ENCODE peak calls at places on chromosomes 1 and 21, in five cellular contexts. U, X, O, I and K are unnamed samples. For H3K4me1, the result is how much of the 10 kb centered on the place peaks cover.

GRCh38 chr1:235843458-235843857 is 23.2 kb downstream of the LYST start:
- DNase-seq in U (peak), X (no peak), O (peak), I (peak), K (peak)

GRCh38 chr1:118960026-118960561 is 28.0 kb downstream of the TBX15 start:
- DNase-seq in U (peak), X (no peak), O (no peak), I (no peak), K (peak)

GRCh38 chr21:22711636-22712035 is 1713.4 kb downstream of the NCAM2 start:
- DNase-seq in U (no peak), X (no peak), O (peak), I (no peak), K (no peak)

GRCh38 chr1:15158506-15159165 is 5.1 kb downstream of the TMEM51 start:
- DNase-seq in U (peak), X (no peak), O (no peak), I (peak), K (peak)

GRCh38 chr1:166479052-166479631 is 312.3 kb upstream of the FAM78B start:
- DNase-seq in U (peak), X (peak), O (peak), I (peak), K (peak)

GRCh38 chr1:9293512-9294439 is 1.1 kb downstream of the SPSB1 start:
- DNase-seq in U (peak), X (peak), O (no peak), I (no peak), K (peak)

GRCh38 chr1:114278911-114279310 is 125.2 kb upstream of the SYT6 start:
- DNase-seq in U (no peak), X (no peak), O (no peak), I (no peak), K (no peak)

GRCh38 chr1:207997486-207998268 is 86.8 kb upstream of the CD34 start:
- DNase-seq in U (peak), X (peak), O (peak), I (peak), K (peak)

GRCh38 chr21:44880762-44881585 is 7.5 kb upstream of the PTTG1IP start:
- DNase-seq in U (no peak), X (no peak), O (peak), I (peak), K (peak)

GRCh38 chr1:168960595-168960994 is 145.9 kb upstream of the ATP1B1 start:
- DNase-seq in U (no peak), X (no peak), O (no peak), I (no peak), K (no peak)

GRCh38 chr1:232689714-232690113 is 59.8 kb upstream of the SIPA1L2 start:
- DNase-seq in U (no peak), X (no peak), O (no peak), I (no peak), K (no peak)

GRCh38 chr1:178502330-178502714 is 5.6 kb upstream of the CLEC20A start:
- DNase-seq in U (no peak), X (no peak), O (no peak), I (no peak), K (no peak)

GRCh38 chr1:245365071-245365470 is 210.3 kb downstream of the KIF26B start:
- DNase-seq in U (no peak), X (no peak), O (no peak), I (no peak), K (no peak)

GRCh38 chr1:1165900-1166421 is 7.7 kb upstream of the TTLL10 start:
- DNase-seq in U (no peak), X (no peak), O (no peak), I (no peak), K (no peak)

GRCh38 chr1:26582836-26583460 is 53.4 kb downstream of the RPS6KA1 start:
- DNase-seq in U (no peak), X (no peak), O (no peak), I (peak), K (peak)

GRCh38 chr1:56429288-56429687 is 150.1 kb downstream of the PLPP3 start:
- DNase-seq in U (no peak), X (no peak), O (no peak), I (no peak), K (no peak)

GRCh38 chr1:110035236-110035752 is 870 bp downstream of the STRIP1 start:
- DNase-seq in U (peak), X (no peak), O (no peak), I (peak), K (peak)

GRCh38 chr1:89069955-89070354 is 4.9 kb upstream of the GBP1 start:
- DNase-seq in U (no peak), X (no peak), O (no peak), I (no peak), K (peak)

GRCh38 chr1:36822648-36823047 is 211.7 kb downstream of the GRIK3 start:
- DNase-seq in U (no peak), X (no peak), O (no peak), I (no peak), K (no peak)

GRCh38 chr1:177863776-177864175 is 106.1 kb downstream of the SEC16B start:
- DNase-seq in U (no peak), X (no peak), O (no peak), I (no peak), K (peak)

GRCh38 chr1:222048030-222048632 is 306.2 kb upstream of the DUSP10 start:
- DNase-seq in U (no peak), X (peak), O (no peak), I (peak), K (peak)

GRCh38 chr1:156696755-156697154 is 8.6 kb downstream of the CRABP2 start:
- DNase-seq in U (no peak), X (no peak), O (no peak), I (no peak), K (no peak)

GRCh38 chr1:27785763-27786162 is 12.7 kb downstream of the STX12 start:
- DNase-seq in U (peak), X (no peak), O (peak), I (peak), K (peak)

GRCh38 chr1:19429611-19430010 is 55.7 kb downstream of the CAPZB start:
- DNase-seq in U (no peak), X (no peak), O (peak), I (no peak), K (peak)

GRCh38 chr1:111909010-111909409 is 80.5 kb downstream of the KCND3 start:
- DNase-seq in U (no peak), X (no peak), O (no peak), I (no peak), K (no peak)

GRCh38 chr21:29797155-29797554 is 142.6 kb downstream of the GRIK1 start:
- DNase-seq in U (no peak), X (no peak), O (no peak), I (no peak), K (no peak)

GRCh38 chr1:234645964-234646363 is 36.0 kb upstream of the IRF2BP2 start:
- DNase-seq in U (no peak), X (no peak), O (no peak), I (no peak), K (no peak)

GRCh38 chr1:234643111-234643849 is 33.3 kb upstream of the IRF2BP2 start:
- DNase-seq in U (peak), X (no peak), O (no peak), I (no peak), K (no peak)

GRCh38 chr1:234645474-234645953 is 35.5 kb upstream of the IRF2BP2 start:
- DNase-seq in U (no peak), X (no peak), O (peak), I (no peak), K (peak)

GRCh38 chr1:234643850-234644134 is 33.8 kb upstream of the IRF2BP2 start:
- DNase-seq in U (no peak), X (no peak), O (no peak), I (no peak), K (no peak)

DNA sequence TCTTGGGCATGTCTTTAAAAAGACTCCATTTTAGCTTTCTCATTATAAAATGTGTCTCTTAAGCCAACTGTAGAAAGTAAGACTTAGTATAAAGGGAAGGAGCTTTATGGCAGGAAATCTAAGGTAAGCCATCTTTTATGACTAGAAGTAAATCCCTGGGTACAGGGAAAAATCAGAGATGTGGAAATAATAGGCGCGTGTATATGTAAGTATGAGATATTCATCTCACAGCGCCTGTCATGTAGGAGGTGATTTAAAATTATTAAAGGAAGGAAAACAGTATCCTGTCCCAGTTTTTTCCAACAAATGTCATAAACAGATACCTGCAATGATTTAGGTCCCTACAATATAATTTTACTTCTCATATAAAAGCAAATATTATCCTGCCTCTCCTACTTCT is 35.0 kb upstream of the IRF2BP2 start:
- DNase-seq in U (no peak), X (no peak), O (no peak), I (no peak), K (no peak)
- H3K4me1 ChIP-seq in U (under half), X (under half), O (under half), I (under half), K (under half)

GRCh38 chr1:154867841-154868610 is 2.1 kb downstream of the KCNN3 start:
- DNase-seq in U (no peak), X (no peak), O (no peak), I (no peak), K (no peak)

GRCh38 chr1:154869351-154870116 is 547 bp downstream of the KCNN3 start:
- DNase-seq in U (peak), X (no peak), O (peak), I (no peak), K (peak)

GRCh38 chr1:154866257-154866994 is 3.7 kb downstream of the KCNN3 start:
- DNase-seq in U (no peak), X (no peak), O (no peak), I (no peak), K (no peak)

GRCh38 chr1:154865442-154866256 is 4.4 kb downstream of the KCNN3 start:
- DNase-seq in U (no peak), X (no peak), O (no peak), I (no peak), K (no peak)

DNA sequence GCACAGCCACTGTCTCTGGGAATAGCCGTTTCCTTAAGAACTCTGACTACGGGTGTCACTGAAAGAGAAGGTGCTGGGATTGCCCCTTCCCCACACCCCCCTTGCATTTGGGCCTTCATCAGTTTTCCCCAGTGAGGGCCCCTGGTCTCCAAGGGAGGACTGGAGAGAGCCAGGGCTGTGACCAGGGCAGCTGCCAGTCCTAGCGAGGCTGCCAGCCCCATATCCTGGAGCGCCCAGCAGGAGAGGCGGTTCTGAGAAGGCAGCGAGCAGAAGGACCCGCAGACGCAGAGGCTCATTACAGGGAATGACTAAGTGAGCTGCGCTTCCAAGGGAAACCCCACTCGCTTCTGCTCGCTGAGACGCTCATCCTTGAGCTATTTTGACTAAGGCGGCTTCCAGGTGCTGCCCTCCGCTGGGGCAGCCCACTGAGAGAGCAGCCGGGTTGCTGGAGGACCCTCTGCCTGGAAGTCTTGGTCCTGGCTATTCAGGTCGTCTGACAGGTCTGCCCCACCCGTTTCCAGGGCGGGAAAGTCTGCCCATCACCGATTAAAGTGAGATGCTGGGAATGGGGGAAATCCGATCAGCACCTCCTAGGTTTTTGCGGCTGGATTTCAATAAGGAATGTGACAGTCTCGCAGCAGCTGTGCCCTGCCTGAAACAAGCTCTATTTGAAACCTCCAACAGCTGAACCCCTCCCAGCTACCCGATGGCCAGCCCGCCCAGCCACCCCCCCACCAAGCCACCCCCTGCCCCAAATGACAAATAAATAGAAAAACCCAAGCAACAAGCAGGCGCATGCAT is 2.9 kb downstream of the KCNN3 start:
- DNase-seq in U (peak), X (no peak), O (peak), I (no peak), K (peak)
- TF ChIP-seq EZH2 in U (no peak), X (no peak), O (no peak), I (no peak), K (no peak)

GRCh38 chr21:39659070-39659815 is 46.5 kb downstream of the B3GALT5 start:
- DNase-seq in U (no peak), X (no peak), O (no peak), I (no peak), K (no peak)

GRCh38 chr21:39656209-39656608 is 43.5 kb downstream of the B3GALT5 start:
- DNase-seq in U (no peak), X (no peak), O (no peak), I (no peak), K (no peak)

GRCh38 chr21:39660191-39660590 is 47.5 kb downstream of the B3GALT5 start:
- DNase-seq in U (peak), X (no peak), O (peak), I (no peak), K (peak)

GRCh38 chr21:39657091-39657689 is 44.5 kb downstream of the B3GALT5 start:
- DNase-seq in U (no peak), X (no peak), O (no peak), I (no peak), K (no peak)

DNA sequence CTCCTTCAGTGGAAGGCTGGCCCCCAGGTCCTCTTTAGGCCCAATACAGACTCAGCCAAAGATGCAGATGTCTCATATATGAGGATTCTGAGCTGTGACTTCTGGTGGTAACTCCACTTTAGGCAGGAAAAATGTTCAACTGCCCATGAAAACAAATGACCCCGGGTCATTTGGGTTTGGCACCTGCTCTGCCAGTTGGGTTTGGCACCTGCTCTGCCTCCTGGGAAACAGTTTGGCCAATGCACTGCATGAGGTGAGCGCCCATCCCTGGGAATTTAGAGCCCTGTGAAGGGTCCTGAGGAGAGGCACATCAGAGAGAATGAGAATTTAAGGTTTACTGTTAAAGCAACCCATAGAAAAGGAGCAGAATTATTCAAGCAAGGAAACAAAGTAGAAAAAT is 45.3 kb downstream of the B3GALT5 start:
- DNase-seq in U (no peak), X (no peak), O (no peak), I (no peak), K (no peak)
- H3K4me3 ChIP-seq in U (no peak), X (no peak), O (no peak), I (no peak), K (no peak)

GRCh38 chr1:218480691-218481099 is 135.6 kb downstream of the TGFB2 start:
- DNase-seq in U (no peak), X (no peak), O (peak), I (peak), K (peak)

GRCh38 chr1:218478336-218478735 is 133.2 kb downstream of the TGFB2 start:
- DNase-seq in U (no peak), X (no peak), O (no peak), I (no peak), K (peak)

GRCh38 chr1:218481116-218481775 is 136.1 kb downstream of the TGFB2 start:
- DNase-seq in U (no peak), X (no peak), O (peak), I (peak), K (peak)

GRCh38 chr1:218480137-218480536 is 135.0 kb downstream of the TGFB2 start:
- DNase-seq in U (no peak), X (no peak), O (peak), I (peak), K (peak)

GRCh38 chr1:218479436-218480115 is 134.4 kb downstream of the TGFB2 start:
- DNase-seq in U (no peak), X (no peak), O (peak), I (no peak), K (peak)
- H3K4me1 ChIP-seq in U (under half), X (under half), O (under half), I (half or more), K (half or more)

DNA sequence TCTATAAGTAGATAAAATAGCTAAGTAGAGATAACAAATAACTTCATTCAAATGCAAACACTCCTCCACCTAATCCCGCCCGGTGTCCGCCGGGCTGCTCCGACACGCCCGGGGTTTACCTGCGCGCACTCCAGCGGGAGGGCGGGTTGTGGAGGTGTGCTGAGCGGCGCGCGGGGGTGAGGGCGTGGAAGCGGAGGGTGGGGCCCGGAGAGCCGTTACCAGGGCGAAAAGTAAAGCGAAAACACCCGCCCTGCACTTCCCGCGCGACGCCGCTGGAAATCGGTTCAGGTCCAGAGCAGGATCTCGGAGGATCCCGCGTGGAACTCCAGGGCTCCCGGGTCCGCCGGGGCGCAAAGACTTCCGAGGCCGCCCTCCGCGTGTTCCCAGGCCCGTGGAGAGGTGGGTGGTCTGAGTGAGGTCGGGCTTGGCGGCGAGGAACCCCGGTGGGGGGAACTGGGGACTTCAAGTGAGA is 1.8 kb upstream of the ATF3 start:
- DNase-seq in U (peak), X (no peak), O (no peak), I (peak), K (peak)
- TF ChIP-seq EZH2 in U (peak), X (no peak), O (no peak), I (no peak), K (peak)